ENCODE peak calls at places on chromosomes 11 and 22, in four cellular contexts. N is HepG2, A is GM12878, M is K562. Y is an unnamed sample.

GRCh38 chr11:34869425-34869824 is 46.8 kb downstream of the APIP start:
- DNase-seq in N (peak), A (no peak), M (peak), Y (peak)

GRCh38 chr11:76339217-76339616 is 41.7 kb downstream of the THAP12 start:
- DNase-seq in N (no peak), A (no peak), M (no peak), Y (no peak)

GRCh38 chr11:35914824-35915223 is 29.0 kb upstream of the LDLRAD3 start:
- DNase-seq in N (no peak), A (no peak), M (no peak), Y (no peak)

GRCh38 chr22:17133137-17133536 is 12.0 kb upstream of the TMEM121B start:
- DNase-seq in N (no peak), A (no peak), M (no peak), Y (no peak)

GRCh38 chr11:84295815-84296214 is 1009.6 kb upstream of the CCDC90B start:
- DNase-seq in N (no peak), A (no peak), M (no peak), Y (no peak)

GRCh38 chr11:12288934-12289666 is 88.3 kb upstream of the PARVA start:
- DNase-seq in N (no peak), A (no peak), M (no peak), Y (no peak)

GRCh38 chr11:114288139-114288538 is 8.1 kb upstream of the NNMT start:
- DNase-seq in N (no peak), A (no peak), M (no peak), Y (no peak)

GRCh38 chr11:64251986-64252837 is 882 bp downstream of the PLCB3 start:
- DNase-seq in N (no peak), A (no peak), M (peak), Y (no peak)

GRCh38 chr11:75031224-75031753 is 42.6 kb downstream of the NEU3 start:
- DNase-seq in N (peak), A (no peak), M (peak), Y (no peak)

GRCh38 chr11:41872458-41872857 is 413.0 kb upstream of the LRRC4C start:
- DNase-seq in N (no peak), A (no peak), M (no peak), Y (no peak)

GRCh38 chr22:20605328-20605727 is 97.9 kb downstream of the MED15 start:
- DNase-seq in N (no peak), A (no peak), M (no peak), Y (no peak)

GRCh38 chr11:45655347-45655756 is 10.1 kb downstream of the CHST1 start:
- DNase-seq in N (peak), A (no peak), M (peak), Y (peak)

GRCh38 chr11:95584180-95584579 is 205.4 kb downstream of the FAM76B start:
- DNase-seq in N (no peak), A (no peak), M (no peak), Y (no peak)

GRCh38 chr11:26951849-26952515 is 41.9 kb upstream of the FIBIN start:
- DNase-seq in N (no peak), A (no peak), M (no peak), Y (no peak)

GRCh38 chr11:8948901-8949300 is 6.1 kb upstream of the ASCL3 start:
- DNase-seq in N (no peak), A (no peak), M (no peak), Y (no peak)

GRCh38 chr11:133835258-133836075 is 9.8 kb downstream of the SPATA19 start:
- DNase-seq in N (peak), A (peak), M (no peak), Y (peak)

GRCh38 chr11:62104816-62105610 is 18.8 kb upstream of the INCENP start:
- DNase-seq in N (no peak), A (no peak), M (peak), Y (no peak)

GRCh38 chr11:8698917-8699441 is 16.4 kb downstream of the RPL27A start:
- DNase-seq in N (no peak), A (no peak), M (no peak), Y (no peak)

GRCh38 chr11:58028687-58029411 is 1.9 kb upstream of the OR6Q1 start:
- DNase-seq in N (no peak), A (no peak), M (no peak), Y (no peak)

GRCh38 chr22:31286360-31287255 is 5.7 kb downstream of the PIK3IP1 start:
- DNase-seq in N (no peak), A (no peak), M (no peak), Y (no peak)

GRCh38 chr11:82988936-82989627 is 82.6 kb downstream of the RAB30 start:
- DNase-seq in N (peak), A (no peak), M (peak), Y (no peak)

DNA sequence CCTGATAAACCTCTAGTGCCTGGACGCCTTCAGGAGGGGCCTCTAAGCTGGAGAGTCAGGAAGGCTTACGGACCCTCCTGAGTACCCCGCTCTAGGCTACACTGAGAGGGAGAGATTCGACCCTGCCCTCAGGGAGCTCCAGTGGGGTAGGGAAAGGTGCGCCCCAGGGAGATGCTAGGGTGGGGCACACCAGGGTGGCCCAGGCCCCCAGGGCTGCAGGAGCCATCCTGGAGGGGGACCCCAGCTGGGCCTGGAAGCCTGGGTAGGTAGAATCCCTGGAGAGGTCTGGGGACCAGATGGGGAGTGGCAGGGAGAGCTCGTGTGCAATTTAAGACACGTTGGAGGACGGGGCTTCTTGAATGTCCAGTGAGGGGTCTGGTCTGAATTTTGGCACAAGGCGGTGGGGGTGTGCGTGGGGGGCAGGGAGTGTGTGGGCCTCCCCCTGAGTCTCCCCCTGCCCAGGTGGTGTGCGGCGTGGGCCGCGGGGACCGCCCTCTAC is 4.7 kb downstream of the CARNS1 start:
- DNase-seq in N (no peak), A (no peak), M (peak), Y (no peak)
- TF ChIP-seq TARDBP in N (no peak), A (no peak), M (no peak), Y (no peak)

GRCh38 chr11:134863294-134863693 is 451.3 kb upstream of the B3GAT1 start:
- DNase-seq in N (no peak), A (no peak), M (no peak), Y (no peak)
- TF ChIP-seq TARDBP in N (no peak), A (no peak), M (no peak), Y (no peak)

GRCh38 chr22:37400719-37401118 is 26.6 kb downstream of the ELFN2 start:
- DNase-seq in N (no peak), A (no peak), M (no peak), Y (no peak)
- TF ChIP-seq TARDBP in N (no peak), A (no peak), M (no peak), Y (no peak)

GRCh38 chr11:116852261-116853125 is 15.1 kb upstream of the APOA1 start:
- DNase-seq in N (no peak), A (no peak), M (no peak), Y (no peak)
- TF ChIP-seq TARDBP in N (no peak), A (no peak), M (no peak), Y (no peak)

GRCh38 chr11:107215006-107215405 is 196.7 kb upstream of the GUCY1A2 start:
- DNase-seq in N (no peak), A (no peak), M (no peak), Y (no peak)
- TF ChIP-seq TARDBP in N (no peak), A (no peak), M (no peak), Y (no peak)

DNA sequence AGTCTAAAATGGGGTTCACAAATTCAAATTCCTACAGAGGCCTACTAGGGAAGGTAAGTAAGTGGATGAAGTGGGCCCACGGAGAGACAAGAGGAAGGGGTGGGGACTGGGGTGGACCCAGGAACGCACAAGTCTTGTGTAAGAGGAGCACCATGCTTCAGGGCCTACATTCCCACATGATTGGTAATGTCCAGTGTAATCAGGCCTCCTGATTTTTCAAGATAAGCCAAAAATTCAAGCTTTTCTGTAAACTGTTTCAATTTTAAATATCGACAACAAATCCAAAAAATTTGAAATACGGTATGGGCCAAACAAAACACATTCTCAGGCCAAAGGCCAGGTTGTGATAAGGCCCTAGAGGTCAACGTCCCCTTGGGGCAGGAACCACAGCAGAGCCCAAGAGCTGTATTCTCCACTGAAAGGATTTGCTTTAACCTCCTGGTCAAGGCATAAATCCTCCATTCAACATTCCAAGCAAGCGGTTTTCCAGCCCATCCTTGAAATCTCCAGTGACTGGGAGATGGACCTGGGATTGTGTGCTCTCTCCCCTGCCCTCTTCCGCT is 116.4 kb downstream of the TRIM29 start:
- DNase-seq in N (no peak), A (no peak), M (no peak), Y (no peak)
- TF ChIP-seq TARDBP in N (no peak), A (no peak), M (no peak), Y (no peak)

GRCh38 chr11:120063686-120064340 is 74.1 kb downstream of the TRIM29 start:
- DNase-seq in N (no peak), A (no peak), M (no peak), Y (no peak)

GRCh38 chr11:120064341-120064740 is 73.6 kb downstream of the TRIM29 start:
- DNase-seq in N (no peak), A (no peak), M (no peak), Y (no peak)

GRCh38 chr11:120066738-120067303 is 71.1 kb downstream of the TRIM29 start:
- DNase-seq in N (no peak), A (no peak), M (no peak), Y (no peak)

GRCh38 chr11:120065876-120066275 is 72.0 kb downstream of the TRIM29 start:
- DNase-seq in N (no peak), A (no peak), M (no peak), Y (no peak)

DNA sequence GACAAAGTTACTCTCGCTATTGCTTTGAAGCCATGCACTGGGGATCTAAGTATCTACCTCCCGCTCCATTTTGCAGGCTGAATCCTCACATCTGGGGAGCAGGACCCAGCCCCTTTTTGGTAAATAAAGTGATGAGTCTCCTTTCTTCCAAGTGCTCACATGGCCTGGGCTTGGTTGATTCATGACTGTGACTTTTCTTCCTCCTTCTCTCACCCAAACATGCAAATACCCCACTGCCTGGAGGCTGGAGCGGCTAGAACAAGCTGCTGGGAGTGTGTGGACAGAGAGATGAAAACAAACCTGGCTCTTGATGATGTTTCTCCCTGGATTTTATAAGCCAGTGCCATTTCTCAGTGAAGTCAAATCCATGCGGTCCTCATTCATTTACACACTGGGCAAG is 72.7 kb downstream of the TRIM29 start:
- DNase-seq in N (no peak), A (no peak), M (no peak), Y (no peak)
- TF ChIP-seq TARDBP in N (no peak), A (no peak), M (no peak), Y (no peak)

GRCh38 chr11:47854667-47855066 is 6.5 kb upstream of the NUP160 start:
- DNase-seq in N (no peak), A (no peak), M (no peak), Y (no peak)
- TF ChIP-seq TARDBP in N (no peak), A (no peak), M (no peak), Y (no peak)